ENCODE peak calls at places on chromosomes 5 and 9, in seven cellular contexts. F, U, R, O, L, Y and S are unnamed samples.

GRCh38 chr9:89359018-89359417 is 40.7 kb downstream of the SECISBP2 start:
- DNase-seq in F (peak; percentile 65), U (no peak), R (no peak), O (no peak), L (no peak), Y (no peak), S (no peak)

GRCh38 chr5:145776886-145777285 is 58.3 kb downstream of the PRELID2 start:
- DNase-seq in F (no peak), U (no peak), R (no peak), O (peak; percentile 48), L (no peak), Y (peak; percentile 1), S (no peak)

GRCh38 chr5:177169271-177169670 is 35.7 kb downstream of the NSD1 start:
- DNase-seq in F (no peak), U (no peak), R (no peak), O (no peak), L (no peak), Y (no peak), S (no peak)

GRCh38 chr5:96080557-96080956 is 118.9 kb upstream of the ELL2 start:
- DNase-seq in F (no peak), U (no peak), R (no peak), O (peak; percentile 85), L (no peak), Y (no peak), S (no peak)

GRCh38 chr5:122653087-122654017 is 121.5 kb upstream of the SNX2 start:
- DNase-seq in F (no peak), U (no peak), R (no peak), O (peak; percentile 15), L (no peak), Y (peak; percentile 24), S (no peak)

GRCh38 chr9:136964833-136965422 is 12.4 kb upstream of the PTGDS start:
- DNase-seq in F (no peak), U (no peak), R (no peak), O (no peak), L (no peak), Y (no peak), S (no peak)

GRCh38 chr5:14528926-14529325 is 52.7 kb upstream of the OTULINL start:
- DNase-seq in F (no peak), U (no peak), R (no peak), O (peak; percentile 23), L (no peak), Y (no peak), S (no peak)

GRCh38 chr9:87878930-87879603 is 3.6 kb upstream of the SPATA31E1 start:
- DNase-seq in F (no peak), U (no peak), R (no peak), O (peak; percentile 82), L (no peak), Y (peak; percentile 26), S (no peak)

GRCh38 chr9:72628191-72628590 is 106.8 kb downstream of the TMC1 start:
- DNase-seq in F (no peak), U (no peak), R (no peak), O (no peak), L (no peak), Y (no peak), S (no peak)

GRCh38 chr5:176364765-176365662 is at the start of gene ARL10:
- DNase-seq in F (no peak), U (no peak), R (peak; percentile 63), O (peak; percentile 8), L (peak; percentile 57), Y (no peak), S (no peak)

GRCh38 chr9:133536536-133536935 is 2.0 kb downstream of the ADAMTSL2 start:
- DNase-seq in F (no peak), U (no peak), R (no peak), O (no peak), L (no peak), Y (no peak), S (no peak)

GRCh38 chr9:5631021-5631420 is 2.1 kb downstream of the RIC1 start:
- DNase-seq in F (no peak), U (no peak), R (no peak), O (no peak), L (no peak), Y (no peak), S (no peak)

GRCh38 chr5:100904259-100904822 is 1.3 kb upstream of the ST8SIA4 start:
- DNase-seq in F (no peak), U (no peak), R (no peak), O (no peak), L (peak; percentile 32), Y (no peak), S (peak; percentile 9)

GRCh38 chr5:168528521-168529360 is at the start of gene FBLL1:
- DNase-seq in F (peak; percentile 22), U (no peak), R (peak; percentile 89), O (peak; percentile 30), L (peak; percentile 14), Y (no peak), S (no peak)

GRCh38 chr9:137757613-137758029 is 120.0 kb upstream of the CACNA1B start:
- DNase-seq in F (no peak), U (peak; percentile 3), R (no peak), O (peak; percentile 64), L (no peak), Y (peak; percentile 29), S (no peak)

GRCh38 chr9:69600314-69601047 is 71.7 kb downstream of the APBA1 start:
- DNase-seq in F (no peak), U (no peak), R (no peak), O (no peak), L (no peak), Y (no peak), S (no peak)

GRCh38 chr5:80686757-80687156 is 32.0 kb upstream of the DHFR start:
- DNase-seq in F (no peak), U (no peak), R (no peak), O (peak; percentile 16), L (no peak), Y (no peak), S (no peak)

GRCh38 chr9:8539681-8540197 is 740.2 kb upstream of the DMAC1 start:
- DNase-seq in F (no peak), U (no peak), R (no peak), O (no peak), L (no peak), Y (no peak), S (no peak)

GRCh38 chr5:149799119-149799623 is 69.1 kb downstream of the PPARGC1B start:
- DNase-seq in F (no peak), U (no peak), R (no peak), O (peak; percentile 76), L (no peak), Y (peak; percentile 8), S (no peak)

GRCh38 chr5:161399996-161400562 is 146.4 kb downstream of the GABRB2 start:
- DNase-seq in F (no peak), U (no peak), R (no peak), O (no peak), L (no peak), Y (no peak), S (no peak)

GRCh38 chr9:16455842-16456241 is 414.6 kb downstream of the BNC2 start:
- DNase-seq in F (no peak), U (no peak), R (no peak), O (no peak), L (no peak), Y (no peak), S (no peak)

GRCh38 chr9:134590240-134591081 is 51.1 kb upstream of the COL5A1 start:
- DNase-seq in F (no peak), U (no peak), R (no peak), O (peak; percentile 78), L (no peak), Y (no peak), S (no peak)

GRCh38 chr9:18658764-18659705 is 185.1 kb downstream of the ADAMTSL1 start:
- DNase-seq in F (no peak), U (no peak), R (no peak), O (peak; percentile 70), L (no peak), Y (peak; percentile 16), S (no peak)

GRCh38 chr5:80569086-80569960 is 757 bp downstream of the ANKRD34B start:
- DNase-seq in F (no peak), U (no peak), R (peak; percentile 47), O (no peak), L (no peak), Y (no peak), S (no peak)

GRCh38 chr9:98314381-98315066 is 59.1 kb upstream of the TBC1D2 start:
- DNase-seq in F (no peak), U (no peak), R (no peak), O (peak; percentile 85), L (no peak), Y (no peak), S (no peak)

GRCh38 chr5:143440448-143441102 is 37.1 kb upstream of the NR3C1 start:
- DNase-seq in F (peak; percentile 65), U (no peak), R (no peak), O (no peak), L (no peak), Y (no peak), S (no peak)

GRCh38 chr9:116425244-116425643 is 261.9 kb upstream of the TRIM32 start:
- DNase-seq in F (no peak), U (no peak), R (no peak), O (no peak), L (no peak), Y (no peak), S (no peak)

GRCh38 chr9:133387680-133388079 is 11.5 kb downstream of the STKLD1 start:
- DNase-seq in F (no peak), U (no peak), R (no peak), O (no peak), L (no peak), Y (no peak), S (no peak)

GRCh38 chr5:68576805-68577204 is 361.2 kb downstream of the PIK3R1 start:
- DNase-seq in F (no peak), U (no peak), R (no peak), O (no peak), L (no peak), Y (no peak), S (no peak)

GRCh38 chr5:150780816-150781221 is 2.3 kb downstream of the SMIM3 start:
- DNase-seq in F (no peak), U (no peak), R (no peak), O (peak; percentile 83), L (no peak), Y (no peak), S (no peak)

GRCh38 chr9:132794730-132795380 is 83.2 kb downstream of the AK8 start:
- DNase-seq in F (no peak), U (no peak), R (no peak), O (no peak), L (no peak), Y (no peak), S (no peak)

GRCh38 chr9:91803143-91803940 is 146.7 kb downstream of the ROR2 start:
- DNase-seq in F (no peak), U (no peak), R (no peak), O (peak; percentile 84), L (no peak), Y (no peak), S (no peak)

GRCh38 chr9:23621166-23621565 is 204.9 kb downstream of the ELAVL2 start:
- DNase-seq in F (no peak), U (no peak), R (no peak), O (no peak), L (no peak), Y (no peak), S (no peak)

GRCh38 chr9:98168952-98169488 is 23.4 kb downstream of the CORO2A start:
- DNase-seq in F (no peak), U (no peak), R (peak; percentile 64), O (peak; percentile 77), L (peak; percentile 8), Y (no peak), S (no peak)

GRCh38 chr5:170572453-170572852 is 68.6 kb downstream of the KCNIP1 start:
- DNase-seq in F (no peak), U (no peak), R (no peak), O (peak; percentile 29), L (no peak), Y (no peak), S (no peak)